ENCODE peak calls at places on chromosomes 13 and 19, in six cellular contexts. W is mesendoderm, F is IMR-90, P is mesenchymal stem cell, K is H9, R is H1. B is an unnamed sample.

GRCh38 chr13:52617070-52618060 is 24.9 kb upstream of the HNRNPA1L2 start:
- DNase-seq in W (peak), F (peak), P (peak), K (peak), R (peak), B (peak)

GRCh38 chr19:49415810-49416200 is 7.4 kb downstream of the PTH2 start:
- DNase-seq in W (no peak), F (no peak), P (no peak), K (no peak), R (no peak), B (no peak)

GRCh38 chr19:38321646-38322323 is 2.1 kb downstream of the KCNK6 start:
- DNase-seq in W (no peak), F (peak), P (peak), K (no peak), R (no peak), B (no peak)

GRCh38 chr13:65166675-65167074 is 2063.5 kb downstream of the PCDH9 start:
- DNase-seq in W (no peak), F (no peak), P (no peak), K (no peak), R (no peak), B (no peak)

GRCh38 chr13:60335531-60335930 is 61.5 kb upstream of the TDRD3 start:
- DNase-seq in W (peak), F (peak), P (peak), K (no peak), R (no peak), B (no peak)

GRCh38 chr19:2309734-2310362 is 1.9 kb upstream of the LINGO3 start:
- DNase-seq in W (no peak), F (peak), P (peak), K (no peak), R (peak), B (no peak)

GRCh38 chr19:49387936-49388372 is at the start of gene KASH5:
- DNase-seq in W (no peak), F (peak), P (no peak), K (no peak), R (no peak), B (no peak)

GRCh38 chr19:14182481-14182880 is 23.5 kb downstream of the ADGRL1 start:
- DNase-seq in W (no peak), F (no peak), P (no peak), K (no peak), R (no peak), B (no peak)

GRCh38 chr19:41702208-41702651 is 6.2 kb upstream of the CEACAM5 start:
- DNase-seq in W (no peak), F (peak), P (no peak), K (no peak), R (no peak), B (no peak)

GRCh38 chr13:94427313-94427712 is 52.2 kb downstream of the DCT start:
- DNase-seq in W (no peak), F (no peak), P (no peak), K (no peak), R (no peak), B (no peak)

GRCh38 chr13:79525458-79525857 is 44.5 kb downstream of the NDFIP2 start:
- DNase-seq in W (no peak), F (no peak), P (no peak), K (no peak), R (no peak), B (no peak)

GRCh38 chr13:48624858-48625257 is 28.9 kb upstream of the CYSLTR2 start:
- DNase-seq in W (no peak), F (no peak), P (peak), K (no peak), R (no peak), B (no peak)

GRCh38 chr19:55563261-55563690 is 17.4 kb downstream of the ZNF579 start:
- DNase-seq in W (no peak), F (no peak), P (no peak), K (no peak), R (no peak), B (no peak)

GRCh38 chr19:58557253-58558065 is 952 bp downstream of the UBE2M start:
- DNase-seq in W (no peak), F (no peak), P (no peak), K (no peak), R (no peak), B (no peak)

GRCh38 chr19:14843587-14843986 is 5.1 kb downstream of the OR7A10 start:
- DNase-seq in W (no peak), F (no peak), P (no peak), K (no peak), R (no peak), B (no peak)

GRCh38 chr13:80716610-80717081 is 375.7 kb upstream of the SPRY2 start:
- DNase-seq in W (no peak), F (no peak), P (peak), K (no peak), R (peak), B (no peak)

DNA sequence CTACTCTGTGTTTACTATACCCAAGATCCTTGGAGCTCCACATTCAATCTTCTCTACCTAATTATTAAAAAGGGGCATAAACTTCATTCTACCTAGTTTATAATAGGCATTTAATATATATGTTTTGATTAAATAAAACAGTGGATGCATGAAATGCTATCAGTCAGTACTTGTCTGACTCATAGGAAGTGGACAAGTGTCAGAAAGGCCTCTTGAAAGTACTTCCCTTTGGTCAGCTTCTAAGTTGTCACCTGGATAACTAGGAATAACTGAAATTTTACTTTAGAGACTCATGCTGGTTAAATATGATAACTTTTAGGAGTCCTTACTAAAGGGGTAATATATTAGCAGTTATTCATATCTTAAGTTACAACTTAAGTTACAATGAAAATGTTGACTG is 329.8 kb downstream of the KLF5 start:
- DNase-seq in W (no peak), F (no peak), P (no peak), K (no peak), R (no peak), B (no peak)
- H2BK15ac ChIP-seq in W (no peak), F (no peak), P (no peak), K (no peak), R (no peak), B (no peak)

GRCh38 chr13:108948269-108948671 is 318.9 kb downstream of the MYO16 start:
- DNase-seq in W (no peak), F (no peak), P (no peak), K (no peak), R (no peak), B (no peak)
- H4K8ac ChIP-seq in W (no peak), F (no peak), P (no peak), K (no peak), R (no peak), B (no peak)

GRCh38 chr13:106415971-106416370 is 119.5 kb downstream of the EFNB2 start:
- DNase-seq in W (no peak), F (no peak), P (no peak), K (no peak), R (no peak), B (no peak)

GRCh38 chr13:106417467-106418110 is 117.9 kb downstream of the EFNB2 start:
- DNase-seq in W (no peak), F (no peak), P (no peak), K (peak), R (no peak), B (no peak)

GRCh38 chr13:106415427-106415826 is 120.0 kb downstream of the EFNB2 start:
- DNase-seq in W (no peak), F (peak), P (peak), K (no peak), R (no peak), B (no peak)

GRCh38 chr13:106418556-106418955 is 116.9 kb downstream of the EFNB2 start:
- DNase-seq in W (no peak), F (peak), P (no peak), K (no peak), R (no peak), B (no peak)

GRCh38 chr13:106416645-106417044 is 118.8 kb downstream of the EFNB2 start:
- DNase-seq in W (no peak), F (no peak), P (no peak), K (no peak), R (no peak), B (no peak)
- H2BK15ac ChIP-seq in W (no peak), F (no peak), P (no peak), K (no peak), R (no peak), B (no peak)

DNA sequence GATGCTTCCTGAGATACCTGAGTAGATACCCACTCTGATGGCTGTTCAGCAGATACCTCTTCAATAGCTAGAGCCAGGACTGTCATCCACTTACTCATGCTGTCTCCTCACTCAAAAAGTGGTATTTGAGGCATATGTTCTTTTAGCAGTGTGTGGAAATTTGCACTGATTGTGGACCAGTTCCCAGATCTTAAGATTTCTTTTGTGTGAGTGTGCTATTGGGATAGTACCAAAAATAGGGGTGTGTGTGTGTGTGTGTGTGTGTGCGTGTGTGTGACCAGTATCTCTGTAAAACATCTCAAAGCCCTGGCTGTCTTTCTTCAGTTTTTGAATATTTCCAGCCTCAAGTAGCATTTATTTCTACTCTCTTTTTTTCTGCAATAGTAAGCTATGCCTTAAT is 108.3 kb downstream of the SLITRK5 start:
- DNase-seq in W (no peak), F (no peak), P (peak), K (no peak), R (no peak), B (no peak)
- H4K8ac ChIP-seq in W (no peak), F (no peak), P (no peak), K (no peak), R (no peak), B (no peak)

GRCh38 chr13:111165611-111166010 is 50.5 kb downstream of the ARHGEF7 start:
- DNase-seq in W (no peak), F (no peak), P (no peak), K (no peak), R (no peak), B (no peak)

GRCh38 chr13:111168116-111168515 is 53.0 kb downstream of the ARHGEF7 start:
- DNase-seq in W (no peak), F (no peak), P (no peak), K (no peak), R (no peak), B (no peak)

GRCh38 chr13:111165189-111165588 is 50.1 kb downstream of the ARHGEF7 start:
- DNase-seq in W (no peak), F (no peak), P (no peak), K (no peak), R (no peak), B (no peak)

GRCh38 chr13:111166882-111167281 is 51.8 kb downstream of the ARHGEF7 start:
- DNase-seq in W (no peak), F (no peak), P (no peak), K (no peak), R (no peak), B (no peak)

GRCh38 chr13:111167290-111167689 is 52.2 kb downstream of the ARHGEF7 start:
- DNase-seq in W (no peak), F (no peak), P (no peak), K (no peak), R (no peak), B (no peak)
- H2BK15ac ChIP-seq in W (no peak), F (no peak), P (no peak), K (no peak), R (no peak), B (no peak)

DNA sequence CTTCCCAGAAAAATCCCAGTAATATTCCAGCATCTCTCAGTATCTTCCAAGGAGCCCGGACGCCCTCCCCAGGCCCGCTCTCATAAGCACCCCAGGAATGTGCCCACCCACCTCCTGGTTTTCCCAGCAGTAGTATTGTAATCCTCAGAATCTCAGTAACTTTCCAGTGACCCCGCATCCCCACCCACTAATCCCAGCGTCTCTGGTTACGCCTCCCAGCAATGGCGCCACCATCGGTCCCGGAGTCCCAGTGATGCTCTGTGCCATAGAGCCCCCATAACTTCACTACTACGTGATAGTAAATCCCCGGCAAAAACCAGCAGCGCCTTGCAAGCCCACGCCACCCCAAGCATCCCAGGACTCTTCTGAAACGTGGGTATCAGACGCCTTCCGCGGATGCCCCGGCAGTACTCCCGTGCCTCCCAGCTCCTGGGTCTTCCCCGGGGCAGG is 961 bp upstream of the PNPLA6 start:
- DNase-seq in W (peak), F (peak), P (peak), K (peak), R (peak), B (peak)
- H4K8ac ChIP-seq in W (no peak), F (peak), P (peak), K (no peak), R (no peak), B (no peak)

DNA sequence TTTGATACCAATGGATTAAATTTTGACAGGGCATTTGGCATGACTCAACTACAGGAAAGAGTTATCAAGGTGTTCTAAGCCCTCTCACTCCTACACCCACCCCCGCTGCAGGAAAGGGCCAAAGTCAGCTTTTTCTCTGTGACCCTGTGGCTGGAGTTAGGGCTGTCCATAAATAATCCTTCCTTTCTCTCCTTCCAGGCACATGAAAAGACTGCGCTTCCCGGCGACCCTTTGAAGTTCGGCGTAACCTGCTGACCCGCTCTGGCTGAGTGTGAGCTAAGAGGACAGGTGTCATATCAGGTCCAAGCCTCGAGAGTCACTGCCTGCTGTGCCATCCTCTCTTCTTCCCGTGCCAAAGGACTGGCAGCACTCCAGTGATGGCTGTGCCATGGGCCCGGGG is 25.6 kb downstream of the ZNF114 start:
- DNase-seq in W (no peak), F (no peak), P (no peak), K (no peak), R (no peak), B (no peak)
- H2BK15ac ChIP-seq in W (no peak), F (no peak), P (no peak), K (no peak), R (peak), B (peak)

GRCh38 chr19:4016903-4017638 is 9.5 kb downstream of the PIAS4 start:
- DNase-seq in W (no peak), F (no peak), P (no peak), K (no peak), R (no peak), B (no peak)

GRCh38 chr19:4014541-4015491 is 7.3 kb downstream of the PIAS4 start:
- DNase-seq in W (peak), F (no peak), P (no peak), K (peak), R (peak), B (no peak)

GRCh38 chr19:4016486-4016885 is 8.9 kb downstream of the PIAS4 start:
- DNase-seq in W (no peak), F (no peak), P (no peak), K (no peak), R (no peak), B (no peak)

GRCh38 chr19:4013886-4014540 is 6.5 kb downstream of the PIAS4 start:
- DNase-seq in W (no peak), F (no peak), P (no peak), K (no peak), R (no peak), B (no peak)

DNA sequence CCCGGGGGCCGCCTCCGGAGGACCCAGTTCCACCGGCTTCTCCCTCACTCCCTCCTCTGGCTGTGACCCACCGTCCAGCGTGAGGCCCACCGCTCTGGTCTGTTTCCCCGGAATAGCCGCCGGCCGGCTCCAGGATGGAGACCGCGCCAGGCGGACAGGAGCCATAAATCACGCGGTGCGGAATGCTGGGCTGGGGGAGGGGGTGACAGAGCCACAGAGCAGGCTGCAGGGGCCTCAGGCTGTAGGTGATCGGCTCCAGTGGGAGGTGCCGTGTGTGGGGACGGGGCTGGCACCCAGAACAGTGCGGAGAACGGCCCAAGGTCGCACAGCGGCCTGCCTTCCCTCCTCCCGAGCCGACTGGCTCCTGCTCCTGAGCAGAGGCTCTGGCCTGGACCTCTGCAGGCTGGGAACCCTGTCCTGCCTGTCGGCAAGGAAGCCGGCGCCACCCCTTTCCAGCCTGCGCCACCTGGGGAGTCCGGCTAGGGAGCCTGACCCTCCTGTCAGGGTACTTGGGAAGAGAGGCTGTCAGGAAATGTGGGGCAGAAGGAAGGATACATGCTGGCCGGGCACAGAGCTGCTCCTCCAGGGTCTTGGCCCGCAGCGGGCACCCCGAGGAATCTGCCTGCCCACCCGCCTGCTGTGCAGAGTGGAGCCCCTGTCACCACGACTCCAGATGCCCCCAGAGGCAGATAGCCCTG is 8.3 kb downstream of the PIAS4 start:
- DNase-seq in W (no peak), F (no peak), P (peak), K (no peak), R (no peak), B (no peak)
- H4K8ac ChIP-seq in W (no peak), F (no peak), P (peak), K (no peak), R (no peak), B (no peak)

DNA sequence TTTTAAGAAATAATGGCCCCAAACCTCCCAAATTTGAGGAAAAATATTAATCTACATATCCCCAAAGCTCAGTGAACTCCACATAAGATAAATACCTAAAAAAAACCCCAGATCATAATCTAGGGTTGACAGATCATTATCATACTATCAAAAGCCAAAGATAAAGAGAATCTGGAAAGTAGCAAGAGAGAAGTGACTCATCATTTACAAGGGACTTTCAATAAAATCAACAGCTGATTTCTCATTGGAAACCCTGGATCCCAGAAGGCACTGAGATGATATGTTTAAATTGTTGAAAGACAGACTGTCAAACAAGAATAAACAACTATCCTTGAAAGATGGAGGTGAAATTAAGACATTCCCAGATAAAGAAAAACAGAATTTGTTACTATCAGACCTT is 199.3 kb downstream of the KCNRG start:
- DNase-seq in W (no peak), F (no peak), P (peak), K (no peak), R (no peak), B (no peak)
- H2BK15ac ChIP-seq in W (no peak), F (no peak), P (no peak), K (no peak), R (no peak), B (no peak)

B was measured in neuronal stem cell.